ENCODE peak calls at places on chromosomes 3 and 15, in seven cellular contexts. One of them, this sample, is unnamed.

GRCh38 chr3:165463546-165463945 is 267.4 kb upstream of the SLITRK3 start:
- DNase-seq in DND-41: no peak
- DNase-seq in OCI-LY7: no peak
- DNase-seq in MG63: no peak
- DNase-seq in PC-3: no peak
- DNase-seq in NCI-H748 treated with DMSO at 0.1 percent for 48 hours: no peak
- DNase-seq in activated CD8-positive, alpha-beta memory T cell treated with anti-CD3 and anti-CD28 coated beads, Interleukin-2, amount 50 U/mL, for 48 hours: no peak
- DNase-seq in this sample: no peak

GRCh38 chr15:74053941-74054529 is 28.3 kb downstream of the GOLGA6A start:
- DNase-seq in DND-41: peak
- DNase-seq in OCI-LY7: peak
- DNase-seq in PC-3: peak
- DNase-seq in activated CD8-positive, alpha-beta memory T cell treated with anti-CD3 and anti-CD28 coated beads, Interleukin-2, amount 50 U/mL, for 48 hours: peak
- DNase-seq in NCI-H748 treated with DMSO at 0.1 percent for 48 hours: peak
- DNase-seq in MG63: peak
- DNase-seq in this sample: peak

GRCh38 chr15:39030291-39031070 is 465.9 kb upstream of the RASGRP1 start:
- DNase-seq in MG63: no peak
- DNase-seq in OCI-LY7: no peak
- DNase-seq in activated CD8-positive, alpha-beta memory T cell treated with anti-CD3 and anti-CD28 coated beads, Interleukin-2, amount 50 U/mL, for 48 hours: no peak
- DNase-seq in DND-41: no peak
- DNase-seq in NCI-H748 treated with DMSO at 0.1 percent for 48 hours: no peak
- DNase-seq in PC-3: peak
- DNase-seq in this sample: no peak

GRCh38 chr3:39541917-39542329 is 74.4 kb downstream of the MOBP start:
- DNase-seq in PC-3: peak
- DNase-seq in activated CD8-positive, alpha-beta memory T cell treated with anti-CD3 and anti-CD28 coated beads, Interleukin-2, amount 50 U/mL, for 48 hours: no peak
- DNase-seq in MG63: no peak
- DNase-seq in DND-41: no peak
- DNase-seq in OCI-LY7: peak
- DNase-seq in NCI-H748 treated with DMSO at 0.1 percent for 48 hours: peak
- DNase-seq in this sample: peak

GRCh38 chr3:14508966-14509795 is 31.0 kb downstream of the GRIP2 start:
- DNase-seq in OCI-LY7: peak
- DNase-seq in activated CD8-positive, alpha-beta memory T cell treated with anti-CD3 and anti-CD28 coated beads, Interleukin-2, amount 50 U/mL, for 48 hours: peak
- DNase-seq in NCI-H748 treated with DMSO at 0.1 percent for 48 hours: peak
- DNase-seq in DND-41: peak
- DNase-seq in PC-3: peak
- DNase-seq in MG63: peak
- DNase-seq in this sample: peak

GRCh38 chr3:39907981-39908380 is 98.6 kb downstream of the MYRIP start:
- DNase-seq in MG63: peak
- DNase-seq in OCI-LY7: no peak
- DNase-seq in NCI-H748 treated with DMSO at 0.1 percent for 48 hours: peak
- DNase-seq in PC-3: no peak
- DNase-seq in DND-41: no peak
- DNase-seq in activated CD8-positive, alpha-beta memory T cell treated with anti-CD3 and anti-CD28 coated beads, Interleukin-2, amount 50 U/mL, for 48 hours: no peak
- DNase-seq in this sample: no peak

GRCh38 chr15:44058126-44058525 is 136.9 kb downstream of the FRMD5 start:
- DNase-seq in activated CD8-positive, alpha-beta memory T cell treated with anti-CD3 and anti-CD28 coated beads, Interleukin-2, amount 50 U/mL, for 48 hours: no peak
- DNase-seq in DND-41: no peak
- DNase-seq in MG63: no peak
- DNase-seq in OCI-LY7: no peak
- DNase-seq in PC-3: no peak
- DNase-seq in NCI-H748 treated with DMSO at 0.1 percent for 48 hours: no peak
- DNase-seq in this sample: no peak

GRCh38 chr3:72035606-72036005 is 250.7 kb upstream of the PROK2 start:
- DNase-seq in DND-41: no peak
- DNase-seq in NCI-H748 treated with DMSO at 0.1 percent for 48 hours: no peak
- DNase-seq in PC-3: no peak
- DNase-seq in MG63: no peak
- DNase-seq in OCI-LY7: no peak
- DNase-seq in activated CD8-positive, alpha-beta memory T cell treated with anti-CD3 and anti-CD28 coated beads, Interleukin-2, amount 50 U/mL, for 48 hours: no peak
- DNase-seq in this sample: no peak

GRCh38 chr3:189300345-189300744 is 128.6 kb downstream of the TPRG1 start:
- DNase-seq in activated CD8-positive, alpha-beta memory T cell treated with anti-CD3 and anti-CD28 coated beads, Interleukin-2, amount 50 U/mL, for 48 hours: no peak
- DNase-seq in PC-3: no peak
- DNase-seq in OCI-LY7: no peak
- DNase-seq in MG63: no peak
- DNase-seq in NCI-H748 treated with DMSO at 0.1 percent for 48 hours: no peak
- DNase-seq in DND-41: no peak
- DNase-seq in this sample: peak

GRCh38 chr15:85125056-85125661 is 143.5 kb downstream of the PDE8A start:
- DNase-seq in NCI-H748 treated with DMSO at 0.1 percent for 48 hours: no peak
- DNase-seq in MG63: no peak
- DNase-seq in OCI-LY7: no peak
- DNase-seq in DND-41: no peak
- DNase-seq in activated CD8-positive, alpha-beta memory T cell treated with anti-CD3 and anti-CD28 coated beads, Interleukin-2, amount 50 U/mL, for 48 hours: no peak
- DNase-seq in PC-3: peak
- DNase-seq in this sample: no peak

GRCh38 chr3:89521328-89521727 is 413.9 kb downstream of the EPHA3 start:
- DNase-seq in MG63: peak
- DNase-seq in PC-3: no peak
- DNase-seq in NCI-H748 treated with DMSO at 0.1 percent for 48 hours: no peak
- DNase-seq in OCI-LY7: no peak
- DNase-seq in DND-41: no peak
- DNase-seq in activated CD8-positive, alpha-beta memory T cell treated with anti-CD3 and anti-CD28 coated beads, Interleukin-2, amount 50 U/mL, for 48 hours: no peak
- DNase-seq in this sample: no peak

GRCh38 chr3:41169038-41169437 is 30.3 kb upstream of the CTNNB1 start:
- DNase-seq in MG63: no peak
- DNase-seq in NCI-H748 treated with DMSO at 0.1 percent for 48 hours: no peak
- DNase-seq in PC-3: no peak
- DNase-seq in OCI-LY7: no peak
- DNase-seq in DND-41: no peak
- DNase-seq in activated CD8-positive, alpha-beta memory T cell treated with anti-CD3 and anti-CD28 coated beads, Interleukin-2, amount 50 U/mL, for 48 hours: no peak
- DNase-seq in this sample: no peak

GRCh38 chr3:179463299-179463698 is 12.0 kb upstream of the GNB4 start:
- DNase-seq in MG63: no peak
- DNase-seq in activated CD8-positive, alpha-beta memory T cell treated with anti-CD3 and anti-CD28 coated beads, Interleukin-2, amount 50 U/mL, for 48 hours: no peak
- DNase-seq in PC-3: no peak
- DNase-seq in DND-41: no peak
- DNase-seq in OCI-LY7: no peak
- DNase-seq in NCI-H748 treated with DMSO at 0.1 percent for 48 hours: no peak
- DNase-seq in this sample: no peak

GRCh38 chr15:96417760-96418130 is 87.2 kb downstream of the NR2F2 start:
- DNase-seq in OCI-LY7: no peak
- DNase-seq in MG63: no peak
- DNase-seq in activated CD8-positive, alpha-beta memory T cell treated with anti-CD3 and anti-CD28 coated beads, Interleukin-2, amount 50 U/mL, for 48 hours: no peak
- DNase-seq in DND-41: no peak
- DNase-seq in PC-3: no peak
- DNase-seq in NCI-H748 treated with DMSO at 0.1 percent for 48 hours: no peak
- DNase-seq in this sample: no peak

GRCh38 chr15:88649286-88649733 is 10.5 kb downstream of the ISG20 start:
- DNase-seq in activated CD8-positive, alpha-beta memory T cell treated with anti-CD3 and anti-CD28 coated beads, Interleukin-2, amount 50 U/mL, for 48 hours: peak
- DNase-seq in PC-3: peak
- DNase-seq in OCI-LY7: no peak
- DNase-seq in NCI-H748 treated with DMSO at 0.1 percent for 48 hours: no peak
- DNase-seq in DND-41: no peak
- DNase-seq in MG63: peak
- DNase-seq in this sample: no peak

GRCh38 chr3:179526989-179527391 is 35.7 kb upstream of the ACTL6A start:
- DNase-seq in OCI-LY7: no peak
- DNase-seq in NCI-H748 treated with DMSO at 0.1 percent for 48 hours: no peak
- DNase-seq in MG63: peak
- DNase-seq in PC-3: peak
- DNase-seq in activated CD8-positive, alpha-beta memory T cell treated with anti-CD3 and anti-CD28 coated beads, Interleukin-2, amount 50 U/mL, for 48 hours: no peak
- DNase-seq in DND-41: no peak
- DNase-seq in this sample: peak

GRCh38 chr3:113496924-113497323 is 18.0 kb downstream of the SPICE1 start:
- DNase-seq in NCI-H748 treated with DMSO at 0.1 percent for 48 hours: no peak
- DNase-seq in activated CD8-positive, alpha-beta memory T cell treated with anti-CD3 and anti-CD28 coated beads, Interleukin-2, amount 50 U/mL, for 48 hours: no peak
- DNase-seq in DND-41: no peak
- DNase-seq in OCI-LY7: no peak
- DNase-seq in PC-3: peak
- DNase-seq in MG63: no peak
- DNase-seq in this sample: no peak

This sample was measured in neural progenitor cell.